ENCODE peak calls at places on chromosome 10, in five cellular contexts. S is A549, V is sigmoid colon, T is HepG2, M is H1. L is an unnamed sample.

GRCh38 chr10:86362129-86362527 is 4.5 kb downstream of the GRID1 start:
- DNase-seq in S (no peak), V (peak), T (no peak), M (no peak), L (no peak)

GRCh38 chr10:77051837-77052236 is 585.8 kb downstream of the KCNMA1 start:
- DNase-seq in S (no peak), V (no peak), T (no peak), M (no peak), L (no peak)

GRCh38 chr10:69864321-69864720 is 62.6 kb downstream of the COL13A1 start:
- DNase-seq in S (peak), V (no peak), T (no peak), M (no peak), L (no peak)

GRCh38 chr10:30491204-30491603 is 57.2 kb downstream of the MAP3K8 start:
- DNase-seq in S (no peak), V (no peak), T (no peak), M (no peak), L (no peak)

GRCh38 chr10:110317866-110318850 is 13.4 kb upstream of the SMNDC1 start:
- DNase-seq in S (no peak), V (no peak), T (no peak), M (no peak), L (no peak)

GRCh38 chr10:95442341-95442740 is 118.8 kb downstream of the SORBS1 start:
- DNase-seq in S (no peak), V (no peak), T (no peak), M (no peak), L (no peak)

GRCh38 chr10:96746503-96746902 is 26.2 kb upstream of the PIK3AP1 start:
- DNase-seq in S (no peak), V (no peak), T (no peak), M (no peak), L (no peak)

GRCh38 chr10:21490028-21490427 is 35.5 kb downstream of the SKIDA1 start:
- DNase-seq in S (no peak), V (no peak), T (no peak), M (no peak), L (no peak)

GRCh38 chr10:117074621-117075020 is 63.4 kb downstream of the VAX1 start:
- DNase-seq in S (peak), V (no peak), T (peak), M (no peak), L (no peak)

GRCh38 chr10:120643373-120643772 is 186.3 kb downstream of the PLPP4 start:
- DNase-seq in S (no peak), V (no peak), T (no peak), M (no peak), L (no peak)

GRCh38 chr10:97713351-97713827 is at the start of gene MARVELD1:
- DNase-seq in S (peak), V (peak), T (no peak), M (no peak), L (no peak)

GRCh38 chr10:44278669-44279337 is 106.1 kb downstream of the CXCL12 start:
- DNase-seq in S (no peak), V (no peak), T (no peak), M (no peak), L (no peak)

GRCh38 chr10:110036640-110037039 is 28.9 kb downstream of the ADD3 start:
- DNase-seq in S (no peak), V (no peak), T (no peak), M (no peak), L (no peak)

GRCh38 chr10:24642921-24643678 is 80.6 kb downstream of the ARHGAP21 start:
- DNase-seq in S (peak), V (no peak), T (peak), M (no peak), L (no peak)

GRCh38 chr10:46266506-46266985 is 20.3 kb upstream of the ANTXRL start:
- DNase-seq in S (no peak), V (no peak), T (no peak), M (no peak), L (peak)

GRCh38 chr10:64519427-64519826 is 998.2 kb downstream of the REEP3 start:
- DNase-seq in S (no peak), V (no peak), T (no peak), M (no peak), L (no peak)

GRCh38 chr10:88116491-88116890 is 253.1 kb downstream of the PTEN start:
- DNase-seq in S (peak), V (no peak), T (no peak), M (no peak), L (no peak)

GRCh38 chr10:93816123-93816747 is 58.5 kb downstream of the LGI1 start:
- DNase-seq in S (peak), V (peak), T (peak), M (peak), L (peak)

GRCh38 chr10:119860866-119861601 is 11.6 kb downstream of the MCMBP start:
- DNase-seq in S (no peak), V (no peak), T (no peak), M (no peak), L (no peak)

GRCh38 chr10:28676297-28676967 is 889 bp upstream of the BAMBI start:
- DNase-seq in S (no peak), V (peak), T (no peak), M (no peak), L (peak)

GRCh38 chr10:86556933-86557649 is 35.5 kb upstream of the WAPL start:
- DNase-seq in S (no peak), V (no peak), T (no peak), M (no peak), L (no peak)

GRCh38 chr10:6047326-6047611 is 14.9 kb downstream of the IL2RA start:
- DNase-seq in S (no peak), V (no peak), T (no peak), M (no peak), L (no peak)

GRCh38 chr10:25725917-25726716 is 207.9 kb upstream of the MYO3A start:
- DNase-seq in S (peak), V (no peak), T (peak), M (no peak), L (no peak)

GRCh38 chr10:70461397-70462348 is 16.9 kb upstream of the PALD1 start:
- DNase-seq in S (peak), V (peak), T (peak), M (no peak), L (peak)

GRCh38 chr10:86632009-86632800 is 22.1 kb upstream of the OPN4 start:
- DNase-seq in S (no peak), V (no peak), T (no peak), M (peak), L (peak)

GRCh38 chr10:28263136-28263857 is 39.6 kb downstream of the MPP7 start:
- DNase-seq in S (no peak), V (peak), T (peak), M (no peak), L (peak)

GRCh38 chr10:88157981-88158465 is 294.6 kb downstream of the PTEN start:
- DNase-seq in S (peak), V (peak), T (no peak), M (no peak), L (no peak)

GRCh38 chr10:12699258-12699700 is 302.2 kb downstream of the CCDC3 start:
- DNase-seq in S (peak), V (no peak), T (peak), M (no peak), L (no peak)

GRCh38 chr10:21372651-21373410 is 152.7 kb downstream of the SKIDA1 start:
- DNase-seq in S (peak), V (no peak), T (no peak), M (no peak), L (no peak)

GRCh38 chr10:61164458-61165160 is 220.6 kb upstream of the RHOBTB1 start:
- DNase-seq in S (peak), V (no peak), T (peak), M (no peak), L (peak)

GRCh38 chr10:15897282-15897681 is 37.0 kb upstream of the MINDY3 start:
- DNase-seq in S (peak), V (no peak), T (no peak), M (no peak), L (no peak)

GRCh38 chr10:95363303-95363912 is 72.6 kb upstream of the PDLIM1 start:
- DNase-seq in S (peak), V (no peak), T (peak), M (no peak), L (peak)

GRCh38 chr10:22824984-22825383 is 102.9 kb upstream of the ARMC3 start:
- DNase-seq in S (peak), V (no peak), T (peak), M (no peak), L (no peak)

GRCh38 chr10:64430690-64431323 is 909.6 kb downstream of the REEP3 start:
- DNase-seq in S (peak), V (no peak), T (peak), M (peak), L (no peak)

GRCh38 chr10:126050301-126050700 is 153.9 kb downstream of the FANK1 start:
- DNase-seq in S (no peak), V (no peak), T (no peak), M (no peak), L (no peak)

GRCh38 chr10:124467165-124467564 is 5.5 kb downstream of the LHPP start:
- DNase-seq in S (no peak), V (no peak), T (no peak), M (no peak), L (no peak)

GRCh38 chr10:24784061-24784460 is 60.4 kb upstream of the ARHGAP21 start:
- DNase-seq in S (no peak), V (no peak), T (no peak), M (no peak), L (no peak)

GRCh38 chr10:69061305-69062161 is 26.4 kb upstream of the SRGN start:
- DNase-seq in S (peak), V (peak), T (peak), M (no peak), L (peak)

GRCh38 chr10:89332718-89333281 is 5.0 kb downstream of the IFIT3 start:
- DNase-seq in S (no peak), V (no peak), T (no peak), M (no peak), L (no peak)

GRCh38 chr10:89330537-89330936 is 2.7 kb downstream of the IFIT3 start:
- DNase-seq in S (no peak), V (no peak), T (no peak), M (no peak), L (no peak)

GRCh38 chr10:89332092-89332633 is 4.4 kb downstream of the IFIT3 start:
- DNase-seq in S (no peak), V (no peak), T (peak), M (no peak), L (no peak)

DNA sequence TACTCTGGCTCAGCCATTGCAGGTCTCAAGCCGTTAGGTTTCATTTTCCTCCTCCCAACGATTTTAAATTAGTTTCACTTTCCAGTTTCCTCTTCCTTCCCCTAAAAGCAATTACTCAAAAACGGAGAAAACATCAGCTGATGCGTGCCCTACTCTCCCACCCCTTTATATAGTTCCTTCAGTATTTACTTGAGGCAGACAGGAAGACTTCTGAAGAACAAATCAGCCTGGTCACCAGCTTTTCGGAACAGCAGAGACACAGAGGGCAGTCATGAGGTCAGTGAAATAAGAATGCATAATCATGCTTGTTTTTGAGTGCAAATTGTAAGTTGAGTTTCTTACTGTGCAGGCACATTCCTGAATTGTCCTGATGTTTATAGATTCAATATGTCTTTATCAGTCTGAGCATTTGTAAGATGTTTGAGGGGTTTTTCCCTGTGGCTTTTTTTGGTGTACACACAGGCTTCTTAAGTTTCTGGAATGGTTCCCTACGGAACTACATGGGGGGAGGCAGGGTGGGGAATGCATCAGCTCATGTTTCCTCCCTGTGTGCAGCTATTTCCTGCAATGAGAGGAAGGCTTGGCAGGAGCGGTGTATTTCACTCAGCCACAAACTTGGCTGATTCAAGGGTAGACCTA is at the start of gene IFIT3:
- DNase-seq in S (peak), V (peak), T (peak), M (no peak), L (peak)
- H3K4me3 ChIP-seq in S (peak), V (peak), T (peak), M (no peak), L (peak)

GRCh38 chr10:131174211-131174565 is 137.3 kb downstream of the TCERG1L start:
- DNase-seq in S (no peak), V (peak), T (no peak), M (no peak), L (no peak)
- TF ChIP-seq CTCF in S (no peak), V (no peak), T (no peak), M (no peak), L (no peak)

GRCh38 chr10:4058514-4059029 is 273.6 kb upstream of the KLF6 start:
- DNase-seq in S (peak), V (no peak), T (no peak), M (no peak), L (no peak)
- TF ChIP-seq EP300 in S (no peak), V (peak), T (no peak), M (no peak), L (no peak)

GRCh38 chr10:133242611-133243356 is 5.1 kb downstream of the VENTX start:
- DNase-seq in S (no peak), V (no peak), T (no peak), M (no peak), L (no peak)

GRCh38 chr10:133238066-133238804 is 580 bp downstream of the VENTX start:
- DNase-seq in S (no peak), V (no peak), T (no peak), M (no peak), L (no peak)

GRCh38 chr10:133239990-133240389 is 2.3 kb downstream of the VENTX start:
- DNase-seq in S (no peak), V (no peak), T (no peak), M (no peak), L (no peak)

GRCh38 chr10:133243593-133243992 is 5.9 kb downstream of the VENTX start:
- DNase-seq in S (no peak), V (no peak), T (no peak), M (no peak), L (no peak)

DNA sequence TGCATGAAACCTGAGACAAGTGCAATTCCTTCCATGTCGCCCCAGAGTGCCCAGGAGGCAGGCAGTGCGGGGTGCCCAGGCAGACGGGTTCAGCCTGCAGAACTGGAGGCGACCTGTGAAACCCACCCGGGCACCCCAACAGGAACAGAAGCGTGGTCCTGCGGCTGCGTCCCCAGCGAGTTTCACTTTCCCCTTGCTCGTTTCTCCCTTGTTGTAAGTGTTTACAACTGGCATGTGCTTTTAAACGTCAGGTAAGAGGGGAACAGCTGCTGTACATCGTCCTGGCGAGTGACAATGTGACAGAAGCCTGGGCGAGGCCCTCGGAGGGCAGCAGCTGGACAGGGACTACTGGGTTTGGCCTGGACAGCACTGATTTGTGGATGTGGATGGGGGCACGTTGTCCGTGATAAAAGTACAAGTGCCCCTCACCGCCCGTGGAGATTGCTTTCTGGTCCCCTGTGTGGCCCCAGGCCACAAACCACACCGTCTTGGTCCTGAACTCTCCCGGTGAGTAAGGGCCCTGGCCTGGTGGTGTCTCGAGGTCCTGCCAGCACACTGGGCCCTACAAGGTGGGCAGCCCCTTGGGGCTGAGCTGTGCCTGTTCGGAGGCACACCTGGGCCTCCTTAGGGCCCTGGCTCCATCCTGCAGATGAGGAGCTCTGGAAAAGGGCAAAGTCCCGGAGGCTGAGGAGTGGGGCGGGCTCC is 4.0 kb downstream of the VENTX start:
- DNase-seq in S (no peak), V (no peak), T (no peak), M (no peak), L (no peak)
- H3K4me3 ChIP-seq in S (no peak), V (no peak), T (no peak), M (no peak), L (no peak)

GRCh38 chr10:104242545-104242944 is 10.4 kb upstream of the CFAP43 start:
- DNase-seq in S (no peak), V (no peak), T (no peak), M (no peak), L (no peak)
- TF ChIP-seq CTCF in S (no peak), V (no peak), T (no peak), M (no peak), L (no peak)

DNA sequence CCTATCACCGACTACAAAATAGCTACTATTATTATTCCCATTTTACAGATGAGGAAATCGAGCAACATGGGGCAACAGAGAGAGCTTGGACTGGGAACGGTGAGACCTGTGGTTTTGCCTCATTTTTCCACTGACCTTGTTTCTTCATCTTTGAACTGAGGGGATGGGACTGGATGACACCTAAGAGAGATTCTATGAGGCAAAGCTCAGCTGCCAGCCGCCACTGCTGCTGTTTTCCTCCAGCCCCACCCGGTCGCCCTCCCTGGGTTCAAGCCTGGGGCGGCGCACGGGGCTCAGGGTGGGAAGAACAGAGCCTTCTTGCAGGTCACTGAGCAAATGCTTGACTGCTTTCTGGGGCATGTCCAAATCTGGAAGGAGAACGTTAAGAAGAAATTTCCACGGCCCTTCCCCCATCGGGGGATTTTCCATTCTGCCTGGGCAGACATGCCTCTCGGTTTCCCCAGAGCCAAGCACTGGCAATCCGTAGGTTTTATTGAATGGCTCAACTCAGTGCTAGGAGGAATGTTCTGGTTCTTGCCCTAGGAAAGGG is 12.3 kb downstream of the DDIT4 start:
- DNase-seq in S (peak), V (no peak), T (peak), M (no peak), L (no peak)
- TF ChIP-seq EP300 in S (no peak), V (peak), T (no peak), M (no peak), L (no peak)

GRCh38 chr10:7397049-7397448 is 13.8 kb downstream of the SFMBT2 start:
- DNase-seq in S (no peak), V (no peak), T (no peak), M (no peak), L (no peak)
- H3K4me3 ChIP-seq in S (no peak), V (no peak), T (no peak), M (no peak), L (no peak)

GRCh38 chr10:5013385-5013784 is 9.7 kb upstream of the AKR1C2 start:
- DNase-seq in S (no peak), V (no peak), T (no peak), M (no peak), L (no peak)

GRCh38 chr10:5018150-5018549 is 14.5 kb upstream of the AKR1C2 start:
- DNase-seq in S (no peak), V (no peak), T (no peak), M (no peak), L (no peak)

GRCh38 chr10:5012595-5012994 is 8.9 kb upstream of the AKR1C2 start:
- DNase-seq in S (no peak), V (no peak), T (no peak), M (no peak), L (no peak)

GRCh38 chr10:5014936-5015335 is 11.3 kb upstream of the AKR1C2 start:
- DNase-seq in S (peak), V (no peak), T (peak), M (no peak), L (no peak)
- TF ChIP-seq CTCF in S (peak), V (no peak), T (peak), M (peak), L (no peak)

DNA sequence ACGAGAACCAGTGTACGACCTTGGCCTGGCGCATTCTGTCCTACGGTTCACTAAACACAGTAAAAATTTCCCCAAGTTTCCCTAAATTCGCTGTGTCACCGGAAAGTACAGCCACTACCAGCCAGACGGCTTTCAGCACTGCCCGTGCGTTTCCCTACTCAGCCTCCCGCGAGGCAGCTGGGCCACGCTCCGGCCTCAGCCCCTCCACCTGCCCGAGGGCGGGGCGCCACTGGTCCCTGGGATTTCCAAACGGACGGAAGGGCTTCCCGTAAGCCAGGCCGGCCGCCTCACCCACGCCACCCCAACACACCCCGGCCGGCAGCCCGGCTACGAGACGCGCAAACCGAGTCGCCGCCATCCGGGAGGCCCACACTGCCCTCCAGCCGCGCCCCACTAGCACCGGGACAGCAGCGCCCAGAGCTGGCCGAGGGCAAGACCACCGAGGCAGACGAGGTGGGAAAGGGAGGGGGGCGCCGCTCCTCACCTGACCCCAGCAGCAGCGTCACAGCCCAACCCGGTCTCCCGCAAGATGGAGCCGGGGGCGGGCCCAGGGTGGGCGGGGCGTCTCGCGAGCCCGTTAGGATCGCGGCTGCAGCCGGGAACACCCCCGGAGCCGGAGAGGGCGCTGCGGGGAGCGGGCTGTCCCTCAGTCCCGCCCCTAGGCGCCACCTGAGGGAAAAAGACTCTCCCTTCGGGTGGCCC is at the start of gene ANXA7:
- DNase-seq in S (peak), V (peak), T (peak), M (peak), L (peak)
- TF ChIP-seq EP300 in S (no peak), V (no peak), T (no peak), M (no peak), L (peak)

L was measured in stomach.